ENCODE peak calls at places on chromosomes 11 and 22, in eight cellular contexts. One of them, this sample, is unnamed.

GRCh38 chr22:41302016-41302767 is 867 bp downstream of the ZC3H7B start:
- DNase-seq in OCI-LY7: peak; percentile 33
- DNase-seq in PC-3: no peak
- DNase-seq in fibroblast of lung: peak; percentile 33
- DNase-seq in keratinocyte: no peak
- DNase-seq in SK-N-SH: peak; percentile 80
- DNase-seq in PC-9: no peak
- DNase-seq in endothelial cell of umbilical vein: no peak
- DNase-seq in this sample: peak; percentile 65

GRCh38 chr11:105466582-105467228 is 143.2 kb upstream of the GRIA4 start:
- DNase-seq in OCI-LY7: no peak
- DNase-seq in fibroblast of lung: peak; percentile 67
- DNase-seq in PC-9: peak; percentile 39
- DNase-seq in endothelial cell of umbilical vein: peak; percentile 91
- DNase-seq in keratinocyte: no peak
- DNase-seq in PC-3: peak; percentile 84
- DNase-seq in SK-N-SH: no peak
- DNase-seq in this sample: peak; percentile 9

GRCh38 chr22:47333625-47334024 is 571.2 kb downstream of the TBC1D22A start:
- DNase-seq in PC-3: peak; percentile 42
- DNase-seq in SK-N-SH: no peak
- DNase-seq in endothelial cell of umbilical vein: peak; percentile 61
- DNase-seq in fibroblast of lung: peak; percentile 59
- DNase-seq in PC-9: peak; percentile 19
- DNase-seq in keratinocyte: peak; percentile 15
- DNase-seq in OCI-LY7: no peak
- DNase-seq in this sample: no peak

GRCh38 chr11:128684582-128685382 is 9.1 kb upstream of the FLI1 start:
- DNase-seq in keratinocyte: no peak
- DNase-seq in OCI-LY7: no peak
- DNase-seq in PC-9: no peak
- DNase-seq in endothelial cell of umbilical vein: peak; percentile 13
- DNase-seq in SK-N-SH: no peak
- DNase-seq in fibroblast of lung: no peak
- DNase-seq in PC-3: no peak
- DNase-seq in this sample: no peak

GRCh38 chr22:23850136-23850611 is 7.5 kb upstream of the SLC2A11 start:
- DNase-seq in PC-3: no peak
- DNase-seq in SK-N-SH: no peak
- DNase-seq in keratinocyte: no peak
- DNase-seq in endothelial cell of umbilical vein: no peak
- DNase-seq in OCI-LY7: peak; percentile 63
- DNase-seq in PC-9: no peak
- DNase-seq in fibroblast of lung: no peak
- DNase-seq in this sample: no peak

GRCh38 chr11:11662578-11662977 is 40.8 kb upstream of the GALNT18 start:
- DNase-seq in PC-9: no peak
- DNase-seq in keratinocyte: no peak
- DNase-seq in endothelial cell of umbilical vein: no peak
- DNase-seq in SK-N-SH: no peak
- DNase-seq in OCI-LY7: no peak
- DNase-seq in fibroblast of lung: no peak
- DNase-seq in PC-3: no peak
- DNase-seq in this sample: no peak

GRCh38 chr11:31798057-31799035 is 12.8 kb downstream of the PAX6 start:
- DNase-seq in SK-N-SH: peak; percentile 67
- DNase-seq in endothelial cell of umbilical vein: no peak
- DNase-seq in keratinocyte: no peak
- DNase-seq in PC-3: no peak
- DNase-seq in PC-9: no peak
- DNase-seq in OCI-LY7: no peak
- DNase-seq in fibroblast of lung: no peak
- DNase-seq in this sample: no peak

GRCh38 chr11:64318694-64319420 is 936 bp downstream of the PRDX5 start:
- DNase-seq in endothelial cell of umbilical vein: no peak
- DNase-seq in keratinocyte: no peak
- DNase-seq in SK-N-SH: no peak
- DNase-seq in PC-9: no peak
- DNase-seq in OCI-LY7: no peak
- DNase-seq in PC-3: no peak
- DNase-seq in fibroblast of lung: no peak
- DNase-seq in this sample: peak; percentile 25

GRCh38 chr11:122757201-122757600 is 81.1 kb upstream of the CRTAM start:
- DNase-seq in fibroblast of lung: no peak
- DNase-seq in endothelial cell of umbilical vein: no peak
- DNase-seq in keratinocyte: no peak
- DNase-seq in PC-3: no peak
- DNase-seq in PC-9: no peak
- DNase-seq in SK-N-SH: no peak
- DNase-seq in OCI-LY7: no peak
- DNase-seq in this sample: no peak

GRCh38 chr11:69538840-69539239 is 57.4 kb downstream of the LINC01488 start:
- DNase-seq in PC-3: no peak
- DNase-seq in endothelial cell of umbilical vein: peak; percentile 9
- DNase-seq in SK-N-SH: peak; percentile 56
- DNase-seq in PC-9: no peak
- DNase-seq in OCI-LY7: no peak
- DNase-seq in fibroblast of lung: no peak
- DNase-seq in keratinocyte: no peak
- DNase-seq in this sample: no peak

GRCh38 chr11:65497141-65498041 is 1.5 kb upstream of the MALAT1 start:
- DNase-seq in SK-N-SH: peak; percentile 91
- DNase-seq in keratinocyte: no peak
- DNase-seq in PC-9: peak; percentile 100
- DNase-seq in OCI-LY7: peak; percentile 99
- DNase-seq in PC-3: peak; percentile 99
- DNase-seq in fibroblast of lung: peak; percentile 98
- DNase-seq in endothelial cell of umbilical vein: peak; percentile 99
- DNase-seq in this sample: peak; percentile 100
- H2AFZ ChIP-seq in SK-N-SH: no peak overlapping the region
- H2AFZ ChIP-seq in keratinocyte: no peak overlapping the region
- H2AFZ ChIP-seq in PC-9: peak overlapping the region; percentile 79
- H2AFZ ChIP-seq in OCI-LY7: no peak overlapping the region
- H2AFZ ChIP-seq in PC-3: peak overlapping the region; percentile 88
- H2AFZ ChIP-seq in fibroblast of lung: no peak overlapping the region
- H2AFZ ChIP-seq in endothelial cell of umbilical vein: no peak overlapping the region
- H2AFZ ChIP-seq in this sample: no peak overlapping the region

GRCh38 chr22:45526263-45526662 is 23.6 kb downstream of the FBLN1 start:
- DNase-seq in OCI-LY7: no peak
- DNase-seq in PC-9: no peak
- DNase-seq in PC-3: no peak
- DNase-seq in SK-N-SH: no peak
- DNase-seq in keratinocyte: no peak
- DNase-seq in fibroblast of lung: no peak
- DNase-seq in endothelial cell of umbilical vein: no peak
- DNase-seq in this sample: no peak

GRCh38 chr22:45524157-45524556 is 21.5 kb downstream of the FBLN1 start:
- DNase-seq in fibroblast of lung: no peak
- DNase-seq in PC-3: no peak
- DNase-seq in endothelial cell of umbilical vein: no peak
- DNase-seq in SK-N-SH: no peak
- DNase-seq in keratinocyte: no peak
- DNase-seq in PC-9: no peak
- DNase-seq in OCI-LY7: no peak
- DNase-seq in this sample: no peak

GRCh38 chr22:45526768-45527360 is 24.2 kb downstream of the FBLN1 start:
- DNase-seq in endothelial cell of umbilical vein: no peak
- DNase-seq in OCI-LY7: no peak
- DNase-seq in keratinocyte: no peak
- DNase-seq in fibroblast of lung: peak; percentile 70
- DNase-seq in PC-3: no peak
- DNase-seq in PC-9: no peak
- DNase-seq in SK-N-SH: no peak
- DNase-seq in this sample: no peak

GRCh38 chr22:45525480-45525879 is 22.8 kb downstream of the FBLN1 start:
- DNase-seq in OCI-LY7: no peak
- DNase-seq in fibroblast of lung: no peak
- DNase-seq in keratinocyte: no peak
- DNase-seq in PC-9: no peak
- DNase-seq in PC-3: no peak
- DNase-seq in endothelial cell of umbilical vein: no peak
- DNase-seq in SK-N-SH: no peak
- DNase-seq in this sample: no peak

GRCh38 chr22:45524966-45525365 is 22.3 kb downstream of the FBLN1 start:
- DNase-seq in OCI-LY7: no peak
- DNase-seq in keratinocyte: no peak
- DNase-seq in SK-N-SH: no peak
- DNase-seq in PC-9: no peak
- DNase-seq in PC-3: no peak
- DNase-seq in fibroblast of lung: no peak
- DNase-seq in endothelial cell of umbilical vein: no peak
- DNase-seq in this sample: no peak
- H3K36me3 ChIP-seq in OCI-LY7: no peaks in the 10 kb centered on the region
- H3K36me3 ChIP-seq in keratinocyte: peaks cover 1% of the 10 kb centered on the region
- H3K36me3 ChIP-seq in SK-N-SH: no peaks in the 10 kb centered on the region
- H3K36me3 ChIP-seq in PC-9: peaks cover 14% of the 10 kb centered on the region
- H3K36me3 ChIP-seq in PC-3: no peaks in the 10 kb centered on the region
- H3K36me3 ChIP-seq in fibroblast of lung: peaks cover 5% of the 10 kb centered on the region
- H3K36me3 ChIP-seq in endothelial cell of umbilical vein: no peaks in the 10 kb centered on the region
- H3K36me3 ChIP-seq in this sample: no peaks in the 10 kb centered on the region

DNA sequence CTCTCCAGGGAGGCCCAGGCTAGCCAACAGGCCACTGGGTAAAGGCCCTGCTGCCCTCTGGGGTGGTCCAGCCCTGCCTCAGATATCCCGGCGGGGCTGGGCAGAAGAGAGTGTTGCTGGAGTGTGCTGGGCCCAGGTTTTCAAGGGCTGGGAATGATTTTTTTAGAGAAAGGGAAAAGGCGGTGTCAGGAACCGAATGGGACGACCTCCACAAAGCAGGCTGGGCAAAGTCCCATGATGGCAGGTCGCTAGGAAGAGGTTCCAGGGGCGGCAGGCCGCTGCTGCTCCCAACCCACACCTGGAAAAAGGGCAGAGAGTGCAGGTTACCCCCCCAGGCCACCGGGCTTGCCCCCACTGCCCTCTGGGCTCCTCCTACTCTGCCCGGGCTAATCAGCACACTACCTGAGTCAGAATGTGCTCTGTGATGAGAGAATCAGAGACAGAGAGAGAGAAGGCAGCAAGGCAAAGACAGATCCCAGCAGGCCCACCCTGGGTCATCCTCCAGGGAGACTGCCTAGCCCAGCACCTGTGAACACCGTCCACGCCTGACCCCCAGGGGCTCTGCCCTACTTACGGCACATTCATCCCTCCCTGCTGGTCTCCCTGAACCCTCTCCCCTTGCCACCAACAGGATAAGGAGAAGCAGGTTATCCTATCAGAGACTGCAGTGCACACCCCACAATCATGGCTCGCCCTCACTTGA is 4.6 kb downstream of the PATZ1 start:
- DNase-seq in SK-N-SH: no peak
- DNase-seq in endothelial cell of umbilical vein: no peak
- DNase-seq in keratinocyte: no peak
- DNase-seq in PC-9: no peak
- DNase-seq in OCI-LY7: no peak
- DNase-seq in PC-3: no peak
- DNase-seq in fibroblast of lung: no peak
- DNase-seq in this sample: peak; percentile 19
- H2AFZ ChIP-seq in SK-N-SH: no peak overlapping the region
- H2AFZ ChIP-seq in endothelial cell of umbilical vein: no peak overlapping the region
- H2AFZ ChIP-seq in keratinocyte: no peak overlapping the region
- H2AFZ ChIP-seq in PC-9: no peak overlapping the region
- H2AFZ ChIP-seq in OCI-LY7: no peak overlapping the region
- H2AFZ ChIP-seq in PC-3: no peak overlapping the region
- H2AFZ ChIP-seq in fibroblast of lung: no peak overlapping the region
- H2AFZ ChIP-seq in this sample: no peak overlapping the region

DNA sequence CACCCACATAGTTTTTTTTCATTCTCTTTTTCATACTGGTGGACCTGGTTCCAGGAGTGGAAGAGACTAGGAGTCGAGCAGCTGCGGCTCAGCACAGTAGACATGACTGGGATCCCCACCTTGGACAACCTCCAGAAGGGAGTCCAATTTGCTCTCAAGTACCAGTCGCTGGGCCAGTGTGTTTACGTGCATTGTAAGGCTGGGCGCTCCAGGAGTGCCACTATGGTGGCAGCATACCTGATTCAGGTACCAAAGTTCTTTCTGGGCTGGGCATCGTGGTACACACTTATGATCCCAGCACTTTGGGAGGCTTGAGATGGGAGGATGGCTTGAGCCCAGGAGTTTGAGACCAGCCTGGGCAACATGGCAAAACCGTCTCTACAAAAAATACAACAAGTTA is 4.2 kb downstream of the PTPMT1 start:
- DNase-seq in PC-3: no peak
- DNase-seq in keratinocyte: no peak
- DNase-seq in SK-N-SH: no peak
- DNase-seq in PC-9: no peak
- DNase-seq in endothelial cell of umbilical vein: no peak
- DNase-seq in fibroblast of lung: no peak
- DNase-seq in OCI-LY7: no peak
- DNase-seq in this sample: no peak
- H3K36me3 ChIP-seq in PC-3: peaks cover 27% of the 10 kb centered on the region
- H3K36me3 ChIP-seq in keratinocyte: peaks cover 5% of the 10 kb centered on the region
- H3K36me3 ChIP-seq in SK-N-SH: peaks cover 25% of the 10 kb centered on the region
- H3K36me3 ChIP-seq in PC-9: peaks cover 27% of the 10 kb centered on the region
- H3K36me3 ChIP-seq in endothelial cell of umbilical vein: peaks cover 15% of the 10 kb centered on the region
- H3K36me3 ChIP-seq in fibroblast of lung: peaks cover 10% of the 10 kb centered on the region
- H3K36me3 ChIP-seq in OCI-LY7: peaks cover 57% of the 10 kb centered on the region
- H3K36me3 ChIP-seq in this sample: no peaks in the 10 kb centered on the region

DNA sequence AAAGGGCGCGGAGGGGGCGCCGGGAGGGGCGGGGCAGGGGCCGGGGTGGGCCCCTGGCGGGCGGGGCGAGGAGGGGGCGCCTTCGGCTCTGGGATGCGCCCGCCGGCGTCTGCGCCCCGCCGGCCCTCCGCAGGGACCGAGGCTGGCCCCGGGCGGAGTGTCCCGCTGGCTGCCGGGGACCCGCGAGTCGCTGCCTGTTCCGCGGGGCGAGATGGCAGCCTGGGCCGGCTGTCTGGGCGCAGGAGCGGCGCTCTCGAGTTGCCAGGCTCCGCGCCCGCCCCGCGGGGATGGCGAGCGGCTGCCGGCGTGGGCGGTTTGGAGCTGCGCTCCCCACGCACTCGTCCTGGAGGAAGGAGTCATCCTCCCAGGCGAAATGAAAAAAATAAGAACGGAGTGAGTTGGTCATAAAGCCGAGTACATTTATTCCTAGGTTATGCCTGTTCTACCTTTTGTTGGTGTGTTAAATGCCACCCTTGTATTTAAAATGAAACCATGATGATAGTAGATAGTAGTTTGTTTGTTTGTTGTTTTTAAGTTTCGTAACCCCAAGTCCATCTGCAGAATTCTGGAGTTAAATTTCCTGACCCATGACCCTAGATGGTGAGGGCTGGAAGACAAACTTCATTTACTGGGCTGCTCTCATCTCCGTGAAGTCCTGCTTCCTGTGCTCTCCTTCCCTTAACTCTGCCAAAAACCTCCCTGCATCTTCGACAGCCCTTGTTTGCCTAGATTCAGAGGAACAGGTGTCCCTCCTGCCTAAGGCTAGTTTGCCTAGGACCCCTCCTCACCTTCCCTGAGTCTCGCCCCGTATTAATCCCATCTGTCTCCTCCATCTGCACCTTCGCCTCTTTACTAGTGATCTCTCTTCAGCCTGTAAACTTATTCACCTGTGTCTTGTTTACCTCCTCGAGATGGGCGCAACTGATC is 32.8 kb downstream of the EIF3F start:
- DNase-seq in PC-3: no peak
- DNase-seq in PC-9: no peak
- DNase-seq in endothelial cell of umbilical vein: peak; percentile 8
- DNase-seq in fibroblast of lung: peak; percentile 37
- DNase-seq in keratinocyte: no peak
- DNase-seq in SK-N-SH: peak; percentile 87
- DNase-seq in OCI-LY7: no peak
- DNase-seq in this sample: peak; percentile 36
- H2AFZ ChIP-seq in PC-3: peak overlapping the region; percentile 26
- H2AFZ ChIP-seq in PC-9: no peak overlapping the region
- H2AFZ ChIP-seq in endothelial cell of umbilical vein: no peak overlapping the region
- H2AFZ ChIP-seq in fibroblast of lung: peak overlapping the region; percentile 3
- H2AFZ ChIP-seq in keratinocyte: no peak overlapping the region
- H2AFZ ChIP-seq in SK-N-SH: no peak overlapping the region
- H2AFZ ChIP-seq in OCI-LY7: no peak overlapping the region
- H2AFZ ChIP-seq in this sample: no peak overlapping the region

This sample was measured in hepatocyte.